ENCODE peak calls at places on chromosomes 12 and 14, in nine cellular contexts. U, A, Y, L, H, P, R, W and G are unnamed samples. For H3K9me3, the result is how much of the 10 kb centered on the place peaks cover.

GRCh38 chr14:42504433-42504832 is 897.8 kb downstream of the LRFN5 start:
- DNase-seq in Y (no peak), W (no peak), P (no peak), L (no peak), R (no peak), H (no peak), A (no peak), U (no peak), G (no peak)

GRCh38 chr12:109793411-109793810 is 39.8 kb downstream of the TRPV4 start:
- DNase-seq in L (no peak), Y (no peak), H (no peak), W (no peak), A (no peak), P (no peak), R (no peak), U (no peak), G (no peak)

GRCh38 chr14:94174622-94175402 is 690 bp downstream of the PPP4R4 start:
- DNase-seq in A (no peak), W (peak), Y (peak), H (peak), L (no peak), R (peak), P (no peak), U (peak), G (peak)

GRCh38 chr12:84929486-84929885 is 16.9 kb upstream of the SLC6A15 start:
- DNase-seq in R (no peak), H (no peak), W (no peak), L (no peak), P (no peak), A (no peak), U (no peak), Y (peak), G (no peak)

GRCh38 chr14:97713023-97713422 is 915.8 kb downstream of the VRK1 start:
- DNase-seq in U (no peak), P (no peak), R (no peak), L (peak), Y (no peak), H (no peak), A (no peak), W (no peak), G (no peak)

GRCh38 chr12:21989819-21990412 is 48.7 kb upstream of the ABCC9 start:
- DNase-seq in Y (peak), A (no peak), R (no peak), W (no peak), H (no peak), U (no peak), L (peak), P (peak), G (no peak)

GRCh38 chr14:89221109-89221508 is 195.9 kb downstream of the FOXN3 start:
- DNase-seq in L (peak), Y (peak), A (no peak), U (no peak), P (peak), R (no peak), W (no peak), H (no peak), G (no peak)

GRCh38 chr14:31128601-31129526 is 78.7 kb downstream of the HECTD1 start:
- DNase-seq in U (no peak), R (no peak), A (no peak), Y (no peak), P (no peak), L (no peak), H (no peak), W (no peak), G (no peak)

GRCh38 chr14:99721792-99722516 is 37.9 kb downstream of the CYP46A1 start:
- DNase-seq in W (no peak), Y (no peak), L (no peak), U (no peak), H (peak), P (no peak), A (no peak), R (peak), G (no peak)

GRCh38 chr12:6764011-6764828 is 1.9 kb upstream of the PTMS start:
- DNase-seq in U (peak), A (peak), R (peak), P (peak), Y (peak), H (peak), L (peak), W (peak), G (peak)

GRCh38 chr12:948238-948637 is 1.3 kb downstream of the RAD52 start:
- DNase-seq in U (no peak), W (no peak), R (no peak), Y (no peak), P (no peak), L (no peak), H (no peak), A (no peak), G (peak)

GRCh38 chr14:55302367-55302766 is 31.1 kb downstream of the FBXO34 start:
- DNase-seq in P (no peak), Y (no peak), A (no peak), L (no peak), R (no peak), W (no peak), U (no peak), H (no peak), G (no peak)

GRCh38 chr12:27436768-27437167 is 9.8 kb upstream of the SMCO2 start:
- DNase-seq in U (no peak), W (no peak), R (no peak), Y (no peak), P (no peak), L (no peak), H (no peak), A (no peak), G (no peak)

GRCh38 chr14:92637228-92637627 is 111.2 kb downstream of the LGMN start:
- DNase-seq in U (no peak), Y (no peak), H (no peak), P (no peak), L (no peak), W (peak), R (no peak), A (no peak), G (no peak)

GRCh38 chr14:53399057-53399456 is 245.9 kb upstream of the DDHD1 start:
- DNase-seq in A (no peak), W (peak), L (peak), H (no peak), U (no peak), P (no peak), Y (peak), R (no peak), G (no peak)

GRCh38 chr12:44405267-44405666 is 470.8 kb downstream of the NELL2 start:
- DNase-seq in L (no peak), W (peak), P (no peak), A (no peak), U (no peak), R (no peak), H (no peak), Y (no peak), G (no peak)

GRCh38 chr14:105883066-105884005 is 357.0 kb downstream of the TMEM121 start:
- DNase-seq in A (peak), P (no peak), R (peak), L (no peak), W (no peak), H (peak), U (peak), Y (no peak), G (no peak)

GRCh38 chr12:68336754-68337343 is 4.7 kb upstream of the MDM1 start:
- DNase-seq in L (peak), R (no peak), W (no peak), Y (no peak), P (no peak), H (no peak), A (no peak), U (peak), G (no peak)

GRCh38 chr14:49849213-49849847 is 3.3 kb downstream of the NEMF start:
- DNase-seq in R (no peak), U (no peak), Y (peak), H (no peak), P (no peak), A (no peak), W (no peak), L (peak), G (no peak)

GRCh38 chr12:27498761-27499160 is 25.2 kb upstream of the PPFIBP1 start:
- DNase-seq in W (no peak), H (no peak), R (no peak), A (no peak), P (no peak), L (no peak), U (no peak), Y (no peak), G (no peak)

GRCh38 chr12:89453579-89453978 is 71.0 kb downstream of the GALNT4 start:
- DNase-seq in U (no peak), A (peak), W (no peak), R (no peak), P (no peak), Y (peak), H (no peak), L (no peak), G (no peak)

GRCh38 chr12:85076688-85077430 is 40.7 kb downstream of the LRRIQ1 start:
- DNase-seq in Y (peak), U (no peak), R (no peak), W (peak), L (peak), H (no peak), A (no peak), P (no peak), G (no peak)

GRCh38 chr12:120710805-120711296 is 593 bp downstream of the UNC119B start:
- DNase-seq in H (peak), Y (peak), L (no peak), W (peak), P (no peak), U (peak), A (peak), R (peak), G (peak)

GRCh38 chr12:26571539-26571938 is 261.5 kb downstream of the ITPR2 start:
- DNase-seq in H (no peak), A (no peak), R (no peak), P (no peak), U (no peak), L (no peak), W (no peak), Y (no peak), G (peak)

GRCh38 chr14:99395904-99396530 is 84.6 kb downstream of the SETD3 start:
- DNase-seq in L (peak), H (no peak), W (no peak), U (no peak), R (no peak), A (no peak), Y (no peak), P (no peak), G (peak)

GRCh38 chr12:10331642-10332239 is 24.1 kb downstream of the KLRD1 start:
- DNase-seq in W (peak), H (no peak), A (no peak), R (no peak), Y (peak), U (no peak), L (peak), P (peak), G (no peak)

GRCh38 chr14:39441805-39442204 is 9.6 kb upstream of the FBXO33 start:
- DNase-seq in U (no peak), R (no peak), H (no peak), P (no peak), W (no peak), L (no peak), A (no peak), Y (no peak), G (no peak)

GRCh38 chr12:121581681-121582439 is 1.0 kb upstream of the KDM2B start:
- DNase-seq in A (no peak), U (peak), R (no peak), H (no peak), L (no peak), P (peak), W (peak), Y (peak), G (peak)

GRCh38 chr12:6273931-6274687 is 36.4 kb upstream of the PLEKHG6 start:
- DNase-seq in H (no peak), Y (no peak), P (no peak), A (peak), U (no peak), R (peak), W (peak), L (peak), G (no peak)

GRCh38 chr12:125096894-125097293 is 31.7 kb downstream of the AACS start:
- DNase-seq in R (no peak), A (no peak), L (no peak), Y (no peak), P (no peak), W (no peak), U (no peak), H (no peak), G (no peak)

GRCh38 chr14:71354801-71355200 is 447.5 kb downstream of the PCNX1 start:
- DNase-seq in H (no peak), A (no peak), Y (no peak), W (peak), U (no peak), P (no peak), R (no peak), L (peak), G (no peak)

GRCh38 chr12:93275589-93275988 is 102.1 kb upstream of the NUDT4 start:
- DNase-seq in R (no peak), H (no peak), Y (no peak), A (no peak), L (no peak), W (no peak), P (no peak), U (no peak), G (no peak)

GRCh38 chr12:7175493-7175892 is 14.0 kb upstream of the PEX5 start:
- DNase-seq in H (no peak), W (no peak), P (no peak), A (no peak), U (no peak), R (no peak), Y (peak), L (peak), G (no peak)

GRCh38 chr12:79121486-79121885 is 256.9 kb downstream of the SYT1 start:
- DNase-seq in L (peak), U (no peak), R (no peak), H (no peak), P (no peak), A (no peak), Y (no peak), W (no peak), G (no peak)

GRCh38 chr14:20714593-20715250 is 26.2 kb downstream of the ANG start:
- DNase-seq in Y (no peak), A (peak), W (no peak), R (peak), L (peak), P (no peak), H (peak), U (no peak), G (peak)

GRCh38 chr14:20706657-20707355 is 18.2 kb downstream of the ANG start:
- DNase-seq in A (no peak), R (no peak), H (no peak), Y (no peak), L (no peak), P (no peak), W (no peak), U (no peak), G (no peak)

GRCh38 chr14:20712900-20713299 is 24.3 kb downstream of the ANG start:
- DNase-seq in P (no peak), U (no peak), L (peak), A (no peak), Y (no peak), R (no peak), W (no peak), H (no peak), G (no peak)

GRCh38 chr14:20707622-20708021 is 19.1 kb downstream of the ANG start:
- DNase-seq in U (no peak), W (no peak), P (no peak), R (no peak), H (no peak), L (peak), Y (no peak), A (no peak), G (peak)

DNA sequence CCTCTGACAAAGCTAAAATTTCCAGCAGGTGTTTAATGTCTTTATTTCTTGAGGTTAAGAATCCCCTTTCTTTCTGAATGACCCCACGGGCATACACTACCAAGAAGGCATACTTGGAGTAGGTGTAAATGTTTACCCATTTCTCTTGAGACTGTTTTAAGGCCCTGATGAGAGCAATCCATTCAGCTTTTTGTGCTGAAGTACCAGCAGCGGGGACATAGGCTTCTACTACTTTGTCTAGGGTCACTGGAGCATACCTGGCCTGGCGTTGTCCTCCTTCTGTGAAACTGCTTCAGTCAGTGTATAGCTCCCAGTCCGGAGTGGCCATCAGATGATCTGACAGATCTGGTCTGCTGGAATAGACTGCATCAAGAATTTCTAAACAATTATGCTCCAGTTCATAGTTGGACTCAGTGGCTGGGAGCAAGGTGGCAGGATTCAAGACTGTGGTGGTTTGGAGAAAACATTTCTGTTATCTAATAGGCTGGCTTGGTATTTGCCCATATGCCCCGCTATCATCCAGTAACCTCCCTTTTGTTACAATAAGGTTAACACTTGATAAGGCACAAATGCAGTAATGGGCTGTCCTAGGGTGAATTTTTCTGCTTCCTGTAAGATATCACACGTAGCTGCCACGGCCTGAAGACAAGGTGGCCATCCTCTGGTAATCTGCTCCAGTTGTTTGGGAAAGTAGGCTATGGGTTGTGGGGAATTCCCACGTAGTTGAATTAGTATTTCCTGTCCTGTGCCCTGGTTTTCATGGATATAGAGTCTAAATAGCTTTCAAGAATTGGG is 22.9 kb downstream of the ANG start:
- DNase-seq in W (no peak), L (no peak), H (no peak), P (no peak), Y (no peak), A (no peak), R (no peak), U (no peak), G (no peak)
- H3K4me3 ChIP-seq in W (no peak), L (no peak), H (no peak), P (no peak), Y (no peak), A (no peak), R (no peak), U (no peak), G (no peak)

GRCh38 chr12:34403706-34404376 is 381.5 kb downstream of the ALG10 start:
- DNase-seq in W (no peak), R (peak), P (no peak), H (peak), A (no peak), U (peak), L (no peak), Y (no peak), G (no peak)
- H3K9me3 ChIP-seq in W (under half), R (under half), P (half or more), H (under half), A (under half), U (under half), L (under half), Y (under half), G (under half)

GRCh38 chr12:49251357-49251756 is 13.5 kb upstream of the TUBA1C start:
- DNase-seq in W (no peak), Y (no peak), U (no peak), P (no peak), H (no peak), L (no peak), A (no peak), R (no peak), G (no peak)
- H3K4me3 ChIP-seq in W (no peak), Y (no peak), U (no peak), P (no peak), H (no peak), L (no peak), A (no peak), R (no peak), G (no peak)

GRCh38 chr14:26286066-26286791 is 311.6 kb downstream of the NOVA1 start:
- DNase-seq in U (no peak), R (no peak), L (no peak), Y (no peak), H (no peak), A (no peak), W (no peak), P (no peak), G (no peak)
- H3K9me3 ChIP-seq in U (under half), R (under half), L (under half), Y (under half), H (under half), A (under half), W (under half), P (under half), G (under half)

DNA sequence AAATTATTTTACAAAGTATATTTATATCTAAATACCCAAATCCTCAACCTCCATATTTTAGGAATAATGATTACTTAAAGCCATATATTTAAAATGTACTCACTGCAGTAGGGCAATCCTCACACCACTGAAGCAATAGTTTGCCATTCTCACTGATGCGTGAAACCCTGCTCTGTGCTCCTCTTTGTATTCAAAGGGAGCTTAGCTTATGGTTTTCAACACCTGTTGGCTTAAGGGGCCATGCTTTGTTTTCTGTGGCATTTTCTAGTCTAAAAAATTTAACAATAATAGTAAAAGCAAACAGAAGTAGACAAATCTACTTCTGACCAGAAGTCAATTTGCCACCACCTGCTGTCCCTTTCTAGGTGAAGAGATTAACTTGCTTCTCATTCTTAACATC is 294.6 kb downstream of the FLRT2 start:
- DNase-seq in P (no peak), U (no peak), R (no peak), W (peak), Y (no peak), H (no peak), A (no peak), L (no peak), G (no peak)
- H3K4me3 ChIP-seq in P (no peak), U (no peak), R (no peak), W (no peak), Y (no peak), H (no peak), A (no peak), L (no peak), G (no peak)

GRCh38 chr12:46088040-46088439 is 97.7 kb upstream of the SCAF11 start:
- DNase-seq in L (no peak), P (no peak), W (no peak), Y (no peak), A (no peak), U (no peak), R (no peak), H (no peak), G (no peak)

GRCh38 chr12:46082473-46082872 is 92.1 kb upstream of the SCAF11 start:
- DNase-seq in W (no peak), U (no peak), Y (no peak), H (no peak), L (no peak), R (no peak), A (no peak), P (no peak), G (no peak)

GRCh38 chr12:46089414-46090162 is 99.2 kb upstream of the SCAF11 start:
- DNase-seq in Y (no peak), A (no peak), R (no peak), P (no peak), L (peak), W (no peak), H (no peak), U (no peak), G (no peak)

DNA sequence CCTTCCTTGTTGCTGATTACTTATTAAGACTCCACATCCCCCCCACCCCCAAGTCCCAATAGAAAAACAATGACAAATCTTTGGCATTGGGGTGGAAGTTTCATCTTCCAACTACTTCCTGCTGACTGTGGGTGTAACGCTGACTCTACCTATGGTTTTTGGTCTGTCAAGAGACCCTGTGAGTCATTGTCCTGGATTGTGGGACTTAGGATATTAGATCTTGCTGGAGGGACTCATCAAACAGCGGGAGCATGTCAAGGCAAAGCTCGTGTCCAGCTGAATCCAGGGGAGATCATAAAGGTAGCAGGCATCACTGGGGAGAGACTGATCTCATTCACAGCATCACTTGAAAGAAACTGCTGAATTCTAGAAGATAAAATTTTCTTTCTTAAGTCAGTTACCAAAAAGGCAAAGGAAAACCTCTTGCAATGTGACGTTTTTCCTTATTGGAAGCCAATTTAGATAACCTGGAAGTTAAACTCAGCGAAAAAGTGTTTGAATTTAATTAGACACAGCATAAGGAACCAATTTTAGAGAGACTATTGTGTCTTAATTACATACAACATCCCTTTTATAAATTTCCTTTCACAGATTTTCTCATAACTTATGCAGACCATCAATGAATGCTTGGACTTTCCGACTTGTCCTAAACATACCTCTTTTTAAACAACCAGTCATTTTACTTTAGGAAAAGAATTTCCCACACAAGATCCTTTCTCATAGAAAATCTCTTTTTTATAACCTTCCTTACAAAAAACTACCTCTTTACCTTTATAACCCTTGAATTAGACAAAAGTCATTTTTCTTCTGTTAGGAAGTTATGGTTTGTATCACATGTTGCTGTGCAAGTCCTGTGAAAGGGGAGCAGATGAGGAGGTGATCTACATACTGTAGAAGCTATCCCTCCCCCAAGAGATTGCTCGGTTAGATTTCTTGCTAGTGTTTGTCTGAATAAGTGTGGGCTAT is 94.6 kb upstream of the SCAF11 start:
- DNase-seq in W (no peak), Y (no peak), P (no peak), U (no peak), R (no peak), A (no peak), L (no peak), H (no peak), G (no peak)
- H3K9me3 ChIP-seq in W (under half), Y (under half), P (under half), U (under half), R (under half), A (under half), L (under half), H (under half), G (under half)